ENCODE peak calls at places on chromosome 20, in five cellular contexts. C is stomach, P is ovary, H is right atrium auricular region, Z is esophagus squamous epithelium. E is an unnamed sample.

GRCh38 chr20:62629864-62630470 is 12.3 kb upstream of the SLCO4A1 start:
- DNase-seq in Z (no peak), C (no peak), H (no peak), P (no peak), E (no peak)

GRCh38 chr20:19909696-19910095 is 107.5 kb upstream of the NAA20 start:
- DNase-seq in P (no peak), H (peak; percentile 91), C (peak; percentile 35), Z (no peak), E (peak; percentile 87)

GRCh38 chr20:555933-556332 is 12.3 kb upstream of the CSNK2A1 start:
- DNase-seq in H (no peak), Z (no peak), P (no peak), C (no peak), E (no peak)

GRCh38 chr20:36116813-36117441 is 37.6 kb upstream of the EPB41L1 start:
- DNase-seq in C (no peak), Z (no peak), H (no peak), P (no peak), E (peak; percentile 69)

GRCh38 chr20:62117362-62117646 is 5.0 kb upstream of the LSM14B start:
- DNase-seq in C (no peak), Z (no peak), P (no peak), H (no peak), E (no peak)

GRCh38 chr20:33589059-33589458 is 73.1 kb upstream of the C20orf144 start:
- DNase-seq in Z (no peak), C (no peak), H (no peak), P (no peak), E (no peak)

GRCh38 chr20:45341579-45341938 is 6.7 kb downstream of the SDC4 start:
- DNase-seq in P (no peak), H (no peak), C (no peak), Z (no peak), E (no peak)

GRCh38 chr20:39888310-39888709 is 800.7 kb downstream of the MAFB start:
- DNase-seq in C (no peak), H (no peak), P (no peak), Z (no peak), E (no peak)

GRCh38 chr20:36310215-36310981 is 4.3 kb downstream of the DLGAP4 start:
- DNase-seq in P (no peak), H (peak; percentile 44), C (no peak), Z (no peak), E (peak; percentile 22)

GRCh38 chr20:32789896-32790750 is 27.9 kb downstream of the DNMT3B start:
- DNase-seq in C (peak; percentile 78), Z (no peak), P (peak; percentile 70), H (peak; percentile 73), E (peak; percentile 84)

GRCh38 chr20:20248620-20249200 is 119.2 kb upstream of the INSM1 start:
- DNase-seq in P (no peak), H (no peak), C (no peak), Z (no peak), E (no peak)

GRCh38 chr20:53786445-53787267 is 193.0 kb upstream of the ZNF217 start:
- DNase-seq in C (no peak), H (peak; percentile 16), Z (no peak), P (no peak), E (no peak)

GRCh38 chr20:1876217-1876921 is 18.8 kb upstream of the SIRPA start:
- DNase-seq in H (no peak), Z (no peak), C (no peak), P (no peak), E (no peak)

GRCh38 chr20:23005761-23006160 is 29.4 kb upstream of the SSTR4 start:
- DNase-seq in Z (no peak), P (no peak), C (no peak), H (no peak), E (no peak)

GRCh38 chr20:44709797-44710196 is 5.4 kb upstream of the CCN5 start:
- DNase-seq in H (no peak), Z (no peak), P (no peak), C (no peak), E (no peak)

GRCh38 chr20:34468956-34469355 is 47.3 kb upstream of the DYNLRB1 start:
- DNase-seq in H (no peak), P (no peak), C (no peak), Z (no peak), E (no peak)

GRCh38 chr20:1761116-1761515 is 103.5 kb upstream of the SIRPG start:
- DNase-seq in C (no peak), H (no peak), Z (no peak), P (no peak), E (no peak)

GRCh38 chr20:35849726-35850125 is 77.9 kb downstream of the PHF20 start:
- DNase-seq in C (no peak), P (no peak), Z (no peak), H (no peak), E (no peak)

GRCh38 chr20:32537657-32538525 is 47.2 kb downstream of the NOL4L start:
- DNase-seq in Z (no peak), H (no peak), C (no peak), P (no peak), E (peak; percentile 56)

GRCh38 chr20:19512886-19513285 is 245.2 kb upstream of the RIN2 start:
- DNase-seq in P (no peak), H (no peak), C (no peak), Z (no peak), E (no peak)

GRCh38 chr20:60071965-60072364 is 113.7 kb downstream of the CDH26 start:
- DNase-seq in P (no peak), H (no peak), C (no peak), Z (no peak), E (no peak)

GRCh38 chr20:20366896-20367680 is 816 bp upstream of the INSM1 start:
- DNase-seq in P (no peak), Z (no peak), H (no peak), C (no peak), E (no peak)

GRCh38 chr20:50537546-50538201 is 27.5 kb downstream of the PTPN1 start:
- DNase-seq in H (no peak), Z (no peak), P (no peak), C (no peak), E (no peak)

GRCh38 chr20:13325033-13325432 is 104.0 kb downstream of the ISM1 start:
- DNase-seq in H (no peak), Z (no peak), P (no peak), C (no peak), E (no peak)

GRCh38 chr20:2840967-2841531 is 504 bp downstream of the VPS16 start:
- DNase-seq in C (peak; percentile 35), P (peak; percentile 69), H (peak; percentile 80), Z (no peak), E (peak; percentile 93)

GRCh38 chr20:48912065-48912464 is 9.4 kb upstream of the ARFGEF2 start:
- DNase-seq in C (no peak), Z (no peak), H (no peak), P (no peak), E (no peak)

GRCh38 chr20:36830791-36831691 is 44.9 kb upstream of the TLDC2 start:
- DNase-seq in H (peak; percentile 84), C (no peak), Z (no peak), P (peak; percentile 68), E (peak; percentile 91)

GRCh38 chr20:14415492-14415891 is 78.1 kb upstream of the FLRT3 start:
- DNase-seq in Z (no peak), P (no peak), C (no peak), H (no peak), E (no peak)

GRCh38 chr20:14414560-14414959 is 77.1 kb upstream of the FLRT3 start:
- DNase-seq in H (no peak), Z (no peak), P (no peak), C (no peak), E (no peak)

GRCh38 chr20:14413835-14414234 is 76.4 kb upstream of the FLRT3 start:
- DNase-seq in P (no peak), Z (no peak), C (no peak), H (no peak), E (no peak)

GRCh38 chr20:14418441-14418840 is 81.0 kb upstream of the FLRT3 start:
- DNase-seq in H (no peak), Z (no peak), P (no peak), C (no peak), E (no peak)
- H3K27ac ChIP-seq in H (no peak overlapping the region), Z (no peak overlapping the region), P (no peak overlapping the region), C (no peak overlapping the region), E (no peak overlapping the region)

DNA sequence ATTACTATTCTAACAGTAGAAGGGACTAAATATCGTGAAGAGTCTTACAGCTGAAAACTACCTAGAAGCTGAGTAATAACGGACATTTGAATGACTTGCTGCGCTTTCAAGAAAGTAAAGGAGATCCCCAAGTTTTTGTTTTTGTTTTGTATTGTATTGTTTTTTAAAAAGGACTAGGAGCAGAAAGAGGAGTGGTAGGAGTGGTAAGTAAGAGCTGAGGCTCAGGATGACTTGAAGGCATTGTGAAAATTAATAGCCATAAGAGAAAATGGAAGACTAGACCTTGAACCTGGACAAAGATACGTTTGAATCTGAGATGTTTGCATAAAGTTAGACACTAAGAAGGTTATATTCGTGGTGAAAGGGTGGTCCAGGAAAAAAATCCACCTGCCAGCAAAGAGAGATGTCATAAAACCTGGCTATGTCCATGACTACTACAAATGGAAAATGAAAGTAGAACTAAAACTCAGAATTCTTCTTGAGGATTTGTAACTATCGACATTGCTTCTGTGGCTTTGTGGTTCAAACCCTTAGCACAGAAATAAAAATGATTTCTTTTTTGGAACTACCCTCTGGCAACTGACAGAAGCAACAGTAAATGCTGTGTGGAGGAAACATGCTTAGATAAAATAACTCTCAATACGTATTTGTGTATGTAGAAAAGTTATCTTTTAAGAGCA is 824.8 kb upstream of the FLRT3 start:
- DNase-seq in Z (no peak), C (no peak), P (no peak), H (no peak), E (no peak)
- H3K4me3 ChIP-seq in Z (peak overlapping the region; percentile 49), C (peak overlapping the region; percentile 21), P (peak overlapping the region; percentile 34), H (no peak overlapping the region), E (no peak overlapping the region)

GRCh38 chr20:41616228-41616627 is 1.9 kb downstream of the CHD6 start:
- DNase-seq in C (no peak), Z (no peak), P (no peak), H (no peak), E (no peak)
- H3K27ac ChIP-seq in C (peak overlapping the region; percentile 91), Z (no peak overlapping the region), P (no peak overlapping the region), H (no peak overlapping the region), E (no peak overlapping the region)

GRCh38 chr20:58227391-58228102 is 906 bp downstream of the ANKRD60 start:
- DNase-seq in C (no peak), P (no peak), H (no peak), Z (no peak), E (no peak)

GRCh38 chr20:58231678-58232077 is 3.2 kb upstream of the ANKRD60 start:
- DNase-seq in H (no peak), Z (no peak), P (no peak), C (no peak), E (no peak)

GRCh38 chr20:58228484-58229197 is at the start of gene ANKRD60:
- DNase-seq in P (peak; percentile 69), C (no peak), H (no peak), Z (no peak), E (no peak)

GRCh38 chr20:58228103-58228483 is 360 bp downstream of the ANKRD60 start:
- DNase-seq in P (peak; percentile 53), C (no peak), H (no peak), Z (no peak), E (no peak)

DNA sequence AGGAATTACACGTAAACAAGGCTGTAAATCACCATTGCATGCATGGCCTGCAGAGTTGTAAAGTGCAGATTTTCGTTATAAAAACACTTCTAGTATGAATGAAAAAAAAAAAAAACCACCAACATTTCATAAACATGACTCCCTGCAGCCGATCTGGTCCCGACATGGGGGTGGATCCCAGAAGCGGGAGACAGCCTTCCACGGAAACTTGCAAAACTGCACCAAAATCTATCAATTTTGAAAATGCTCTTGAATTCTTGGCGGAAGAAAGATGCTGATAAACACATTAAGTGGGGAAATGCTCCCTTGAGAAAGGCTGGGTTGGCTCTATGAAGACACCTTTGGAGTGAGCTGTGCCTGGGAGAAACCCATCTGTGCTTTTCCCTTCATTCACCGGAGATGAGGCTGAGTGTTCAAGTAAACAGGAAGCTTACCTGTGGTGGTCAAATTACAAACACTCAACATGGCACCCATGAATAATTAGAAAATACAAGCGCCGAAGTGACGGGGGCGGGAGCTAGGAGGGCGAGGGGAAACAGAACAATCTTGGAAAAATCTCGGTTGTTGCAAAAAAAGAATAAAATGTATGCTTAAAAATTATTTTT is 847 bp upstream of the ANKRD60 start:
- DNase-seq in Z (no peak), P (no peak), C (no peak), H (no peak), E (no peak)
- H3K4me3 ChIP-seq in Z (no peak overlapping the region), P (no peak overlapping the region), C (no peak overlapping the region), H (no peak overlapping the region), E (no peak overlapping the region)